ENCODE peak calls at places on chromosomes 1 and 21, in ten cellular contexts. Q, K, F, J, R, Z, M, Y, B and N are unnamed samples.

GRCh38 chr1:23544444-23545389 is 13.7 kb upstream of the E2F2 start:
- DNase-seq in R (peak), Y (peak), J (peak), Z (no peak), M (peak), Q (peak), F (no peak), B (peak), K (peak), N (no peak)

GRCh38 chr1:63664742-63665141 is 71.5 kb downstream of the PGM1 start:
- DNase-seq in Q (no peak), B (no peak), F (no peak), Z (no peak), M (no peak), K (no peak), R (no peak), Y (no peak), J (no peak), N (no peak)

GRCh38 chr1:227437495-227438008 is 119.3 kb upstream of the CDC42BPA start:
- DNase-seq in K (peak), M (no peak), Z (no peak), F (no peak), Y (no peak), Q (peak), J (peak), R (no peak), B (peak), N (no peak)

GRCh38 chr1:22591576-22591975 is 28.3 kb downstream of the EPHA8 start:
- DNase-seq in Y (no peak), K (no peak), Q (no peak), F (no peak), M (no peak), B (no peak), R (no peak), Z (no peak), J (no peak), N (no peak)

GRCh38 chr1:8412183-8412831 is 94.4 kb downstream of the SLC45A1 start:
- DNase-seq in J (peak), Q (no peak), Y (no peak), M (peak), B (no peak), F (peak), K (peak), R (no peak), Z (no peak), N (peak)

GRCh38 chr21:43603230-43603626 is 56.1 kb downstream of the HSF2BP start:
- DNase-seq in F (no peak), M (no peak), Z (no peak), Q (no peak), B (no peak), Y (no peak), R (peak), J (no peak), K (no peak), N (no peak)

GRCh38 chr1:1598720-1599029 is 1.3 kb downstream of the FNDC10 start:
- DNase-seq in K (no peak), M (no peak), F (no peak), J (no peak), Q (no peak), Y (no peak), Z (no peak), B (no peak), R (no peak), N (no peak)

GRCh38 chr21:43989401-43989800 is 22.7 kb upstream of the TRAPPC10 start:
- DNase-seq in M (no peak), K (no peak), J (no peak), B (no peak), Z (no peak), F (no peak), R (no peak), Y (no peak), Q (no peak), N (no peak)

GRCh38 chr1:27660300-27660837 is 11.6 kb downstream of the IFI6 start:
- DNase-seq in Z (no peak), J (peak), R (no peak), K (peak), F (no peak), B (no peak), M (no peak), Q (no peak), Y (no peak), N (no peak)

GRCh38 chr21:44461438-44462089 is 6.3 kb downstream of the LRRC3 start:
- DNase-seq in K (no peak), Q (no peak), M (no peak), Y (no peak), B (peak), Z (no peak), F (no peak), R (peak), J (no peak), N (no peak)

GRCh38 chr1:56229183-56229582 is 350.2 kb downstream of the PLPP3 start:
- DNase-seq in Y (no peak), K (no peak), F (no peak), Q (no peak), J (no peak), M (no peak), Z (no peak), R (no peak), B (peak), N (no peak)

GRCh38 chr1:88973520-88974137 is 18.8 kb downstream of the KYAT3 start:
- DNase-seq in K (peak), M (peak), R (no peak), Y (no peak), Z (no peak), J (peak), F (no peak), B (no peak), Q (peak), N (no peak)

GRCh38 chr1:106268070-106268469 is 788.4 kb upstream of the PRMT6 start:
- DNase-seq in F (no peak), Q (no peak), K (no peak), Y (no peak), J (peak), Z (no peak), R (no peak), M (no peak), B (peak), N (no peak)
- TF ChIP-seq CTCF in F (peak), Q (no peak), K (no peak), Y (no peak), J (peak), Z (peak), R (no peak), M (no peak), B (peak), N (no peak)

DNA sequence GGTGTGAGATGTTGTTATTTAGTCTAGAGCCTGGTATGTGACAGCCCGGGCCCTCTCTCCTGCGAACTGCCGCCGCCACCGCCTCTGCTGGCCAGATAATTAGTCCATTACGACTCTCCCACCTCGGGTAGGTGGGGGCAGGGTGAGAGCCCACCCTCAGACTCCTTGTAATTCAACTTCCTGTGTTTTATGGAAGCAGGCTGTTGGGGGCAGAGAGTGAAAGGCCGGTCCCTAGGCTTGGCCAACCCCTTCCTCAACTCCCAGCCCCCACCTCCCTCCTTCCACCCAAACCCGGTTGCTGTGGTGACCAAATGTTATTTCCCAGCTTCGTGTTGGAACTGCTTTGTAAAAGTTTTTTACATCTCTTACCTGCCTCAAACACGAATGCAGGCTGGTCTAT is 119.1 kb downstream of the RNF220 start:
- DNase-seq in Q (no peak), R (no peak), Y (no peak), B (no peak), M (no peak), J (no peak), K (no peak), F (no peak), Z (peak), N (no peak)
- H3K4me3 ChIP-seq in Q (no peak), R (no peak), Y (no peak), B (peak), M (peak), J (no peak), K (no peak), F (no peak), Z (peak), N (no peak)

GRCh38 chr1:169098380-169098779 is 8.1 kb upstream of the ATP1B1 start:
- DNase-seq in R (no peak), J (no peak), K (no peak), Q (no peak), Z (no peak), Y (no peak), M (no peak), F (no peak), B (no peak), N (no peak)
- TF ChIP-seq CTCF in R (no peak), J (no peak), K (no peak), Q (no peak), Z (no peak), Y (no peak), M (no peak), F (no peak), B (no peak), N (no peak)

GRCh38 chr1:35773711-35774110 is 3.9 kb upstream of the CLSPN start:
- DNase-seq in K (no peak), J (peak), R (no peak), M (no peak), Q (no peak), F (no peak), Y (no peak), B (no peak), Z (no peak), N (no peak)

GRCh38 chr1:35777109-35777508 is 7.3 kb upstream of the CLSPN start:
- DNase-seq in F (no peak), M (no peak), R (no peak), J (no peak), Q (no peak), B (no peak), Z (no peak), K (no peak), Y (no peak), N (no peak)
- H3K4me3 ChIP-seq in F (no peak), M (no peak), R (no peak), J (no peak), Q (no peak), B (no peak), Z (no peak), K (no peak), Y (no peak), N (no peak)

GRCh38 chr1:198619375-198620140 is 19.3 kb upstream of the PTPRC start:
- DNase-seq in M (no peak), Y (no peak), J (no peak), Q (no peak), B (no peak), Z (no peak), F (no peak), R (no peak), K (no peak), N (no peak)
- TF ChIP-seq CTCF in M (no peak), Y (no peak), J (no peak), Q (no peak), B (no peak), Z (no peak), F (no peak), R (no peak), K (no peak), N (no peak)

DNA sequence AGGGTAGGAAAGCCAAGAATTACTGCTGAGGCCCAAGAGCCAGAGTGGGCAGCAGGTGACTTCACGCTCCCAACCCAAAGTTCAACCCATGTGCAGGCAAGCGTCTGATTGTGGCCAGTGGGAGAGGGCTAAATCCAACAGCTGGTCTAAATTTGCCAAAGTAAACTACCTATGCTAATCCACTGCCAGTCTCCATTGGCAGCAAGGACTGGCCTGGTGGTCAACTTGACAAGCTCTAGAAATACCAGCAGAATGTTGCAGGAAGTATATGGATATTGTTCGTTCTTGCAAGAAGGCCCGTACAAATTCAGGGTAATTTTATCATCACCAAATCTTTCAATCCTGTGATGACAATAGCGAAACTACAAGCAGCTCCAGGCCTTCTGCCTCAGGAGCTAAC is 1.5 kb downstream of the TMEM63A start:
- DNase-seq in J (no peak), Q (no peak), K (no peak), Y (no peak), R (peak), M (no peak), B (no peak), F (no peak), Z (no peak), N (no peak)
- H3K4me3 ChIP-seq in J (no peak), Q (peak), K (no peak), Y (peak), R (peak), M (no peak), B (no peak), F (no peak), Z (no peak), N (no peak)

GRCh38 chr1:205631727-205632373 is at the start of gene ELK4:
- DNase-seq in Q (peak), F (peak), K (peak), B (peak), Z (peak), R (peak), M (peak), Y (peak), J (peak), N (peak)
- TF ChIP-seq CTCF in Q (peak), F (peak), K (peak), B (peak), Z (peak), R (peak), M (peak), Y (peak), J (peak), N (peak)

GRCh38 chr1:13583964-13584791 is 546 bp downstream of the PDPN start:
- DNase-seq in M (no peak), J (peak), Q (no peak), B (peak), Y (peak), F (peak), Z (no peak), R (no peak), K (peak), N (peak)
- H3K4me3 ChIP-seq in M (peak), J (peak), Q (no peak), B (peak), Y (peak), F (peak), Z (peak), R (no peak), K (peak), N (no peak)